ENCODE peak calls at places on chromosome 17, in six cellular contexts. M is naive thymus-derived CD8-positive, alpha-beta T cell; W is activated T-cell treated with anti-CD3 and anti-CD28 coated beads, Interleukin-2, amount 50 U/mL, for 4 hours; V is foreskin fibroblast; C is stimulated activated CD4-positive, alpha-beta T cell treated with anti-CD3 and anti-CD28 coated beads, Interleukin-1b, Interleukin-23, amount 100 ng/mL, for 48 hours; H is mesendoderm. U is an unnamed sample.

GRCh38 chr17:1673041-1673790 is 11.5 kb downstream of the PRPF8 start:
- DNase-seq in M (no peak), W (no peak), V (no peak), C (no peak), H (no peak), U (no peak)

GRCh38 chr17:49889500-49889899 is 41.6 kb upstream of the TAC4 start:
- DNase-seq in M (no peak), W (no peak), V (no peak), C (no peak), H (no peak), U (no peak)

GRCh38 chr17:907725-908124 is 71.9 kb downstream of the NXN start:
- DNase-seq in M (no peak), W (no peak), V (no peak), C (no peak), H (no peak), U (no peak)

GRCh38 chr17:52923658-52924057 is 765.1 kb upstream of the CA10 start:
- DNase-seq in M (no peak), W (no peak), V (no peak), C (no peak), H (no peak), U (no peak)

GRCh38 chr17:80414803-80415625 is at the start of gene ENDOV:
- DNase-seq in M (peak), W (peak), V (peak), C (peak), H (peak), U (peak)

GRCh38 chr17:75181608-75182318 is 996 bp downstream of the SUMO2 start:
- DNase-seq in M (no peak), W (peak), V (no peak), C (peak), H (no peak), U (no peak)

GRCh38 chr17:17781591-17782424 is 55.0 kb downstream of the SREBF1 start:
- DNase-seq in M (peak), W (peak), V (peak), C (no peak), H (peak), U (no peak)

GRCh38 chr17:57965521-57966160 is 10.4 kb upstream of the CUEDC1 start:
- DNase-seq in M (no peak), W (no peak), V (no peak), C (no peak), H (no peak), U (no peak)

GRCh38 chr17:61904094-61904710 is 23.6 kb downstream of the INTS2 start:
- DNase-seq in M (peak), W (no peak), V (no peak), C (peak), H (no peak), U (no peak)

GRCh38 chr17:37829446-37830142 is 84.7 kb upstream of the HNF1B start:
- DNase-seq in M (no peak), W (no peak), V (no peak), C (no peak), H (no peak), U (no peak)

GRCh38 chr17:44115585-44116415 is 7.6 kb downstream of the HDAC5 start:
- DNase-seq in M (no peak), W (no peak), V (no peak), C (no peak), H (peak), U (no peak)

GRCh38 chr17:72984145-72984924 is 108.2 kb downstream of the SLC39A11 start:
- DNase-seq in M (no peak), W (no peak), V (peak), C (no peak), H (peak), U (peak)

GRCh38 chr17:41705271-41705991 is 6.7 kb upstream of the GAST start:
- DNase-seq in M (no peak), W (no peak), V (no peak), C (no peak), H (no peak), U (no peak)

GRCh38 chr17:30389755-30390300 is 11.1 kb downstream of the CPD start:
- DNase-seq in M (no peak), W (no peak), V (no peak), C (no peak), H (no peak), U (no peak)

GRCh38 chr17:2266045-2266864 is 37.3 kb downstream of the SMG6 start:
- DNase-seq in M (peak), W (peak), V (no peak), C (peak), H (no peak), U (no peak)

GRCh38 chr17:33014751-33015150 is 23.1 kb downstream of the SPACA3 start:
- DNase-seq in M (no peak), W (no peak), V (no peak), C (no peak), H (no peak), U (no peak)

GRCh38 chr17:43983515-43984411 is 20.7 kb upstream of the NAGS start:
- DNase-seq in M (no peak), W (no peak), V (no peak), C (no peak), H (peak), U (no peak)

GRCh38 chr17:64152428-64153125 is 22.6 kb upstream of the ERN1 start:
- DNase-seq in M (no peak), W (no peak), V (no peak), C (no peak), H (no peak), U (no peak)

GRCh38 chr17:7576432-7576937 is 3.0 kb upstream of the CD68 start:
- DNase-seq in M (no peak), W (no peak), V (no peak), C (no peak), H (no peak), U (no peak)

GRCh38 chr17:12078791-12079190 is 58.1 kb downstream of the MAP2K4 start:
- DNase-seq in M (no peak), W (no peak), V (peak), C (no peak), H (peak), U (peak)

GRCh38 chr17:50177983-50178834 is 12.4 kb downstream of the SGCA start:
- DNase-seq in M (no peak), W (peak), V (peak), C (peak), H (peak), U (peak)